ENCODE peak calls at places on chromosomes 6 and 20, in eight cellular contexts. One of them, this sample, is unnamed.

GRCh38 chr6:91659881-91660280 is 1073.0 kb upstream of the MAP3K7 start:
- DNase-seq in LoVo: no peak
- DNase-seq in neural crest cell: no peak
- DNase-seq in RWPE1: no peak
- DNase-seq in GM04504: no peak
- DNase-seq in cerebellum: no peak
- DNase-seq in sigmoid colon: no peak
- DNase-seq in posterior vena cava: no peak
- DNase-seq in this sample: no peak

GRCh38 chr6:23775127-23775526 is 350.9 kb upstream of the NRSN1 start:
- DNase-seq in LoVo: no peak
- DNase-seq in neural crest cell: no peak
- DNase-seq in RWPE1: no peak
- DNase-seq in GM04504: no peak
- DNase-seq in cerebellum: no peak
- DNase-seq in sigmoid colon: no peak
- DNase-seq in posterior vena cava: no peak
- DNase-seq in this sample: no peak

GRCh38 chr6:147088861-147089260 is 115.4 kb upstream of the STXBP5 start:
- DNase-seq in LoVo: no peak
- DNase-seq in neural crest cell: no peak
- DNase-seq in RWPE1: no peak
- DNase-seq in GM04504: no peak
- DNase-seq in cerebellum: no peak
- DNase-seq in sigmoid colon: no peak
- DNase-seq in posterior vena cava: no peak
- DNase-seq in this sample: no peak

GRCh38 chr6:12017263-12017662 is 5.2 kb downstream of the HIVEP1 start:
- DNase-seq in LoVo: no peak
- DNase-seq in neural crest cell: no peak
- DNase-seq in RWPE1: no peak
- DNase-seq in GM04504: no peak
- DNase-seq in cerebellum: no peak
- DNase-seq in sigmoid colon: no peak
- DNase-seq in posterior vena cava: no peak
- DNase-seq in this sample: no peak

GRCh38 chr6:158660331-158660730 is 10.5 kb downstream of the SYTL3 start:
- DNase-seq in LoVo: peak; percentile 52
- DNase-seq in neural crest cell: no peak
- DNase-seq in RWPE1: peak; percentile 55
- DNase-seq in GM04504: no peak
- DNase-seq in cerebellum: no peak
- DNase-seq in sigmoid colon: peak; percentile 8
- DNase-seq in posterior vena cava: no peak
- DNase-seq in this sample: no peak

GRCh38 chr6:148329568-148330299 is 12.9 kb upstream of the SASH1 start:
- DNase-seq in LoVo: no peak
- DNase-seq in neural crest cell: no peak
- DNase-seq in RWPE1: peak; percentile 48
- DNase-seq in GM04504: peak; percentile 91
- DNase-seq in cerebellum: no peak
- DNase-seq in sigmoid colon: no peak
- DNase-seq in posterior vena cava: no peak
- DNase-seq in this sample: no peak

GRCh38 chr6:74578339-74578738 is 627.5 kb downstream of the COL12A1 start:
- DNase-seq in LoVo: no peak
- DNase-seq in neural crest cell: no peak
- DNase-seq in RWPE1: no peak
- DNase-seq in GM04504: peak; percentile 79
- DNase-seq in cerebellum: no peak
- DNase-seq in sigmoid colon: no peak
- DNase-seq in posterior vena cava: no peak
- DNase-seq in this sample: peak; percentile 20

GRCh38 chr20:62232194-62232593 is 6.1 kb upstream of the OSBPL2 start:
- DNase-seq in LoVo: no peak
- DNase-seq in neural crest cell: no peak
- DNase-seq in RWPE1: no peak
- DNase-seq in GM04504: no peak
- DNase-seq in cerebellum: no peak
- DNase-seq in sigmoid colon: no peak
- DNase-seq in posterior vena cava: no peak
- DNase-seq in this sample: no peak

GRCh38 chr6:111918825-111919224 is 45.6 kb upstream of the FYN start:
- DNase-seq in LoVo: no peak
- DNase-seq in neural crest cell: no peak
- DNase-seq in RWPE1: no peak
- DNase-seq in GM04504: peak; percentile 71
- DNase-seq in cerebellum: no peak
- DNase-seq in sigmoid colon: no peak
- DNase-seq in posterior vena cava: peak; percentile 84
- DNase-seq in this sample: no peak

GRCh38 chr20:31803552-31804291 is 15.4 kb upstream of the MYLK2 start:
- DNase-seq in LoVo: no peak
- DNase-seq in neural crest cell: no peak
- DNase-seq in RWPE1: no peak
- DNase-seq in GM04504: no peak
- DNase-seq in cerebellum: no peak
- DNase-seq in sigmoid colon: no peak
- DNase-seq in posterior vena cava: no peak
- DNase-seq in this sample: no peak

GRCh38 chr6:142621822-142622221 is 320.0 kb downstream of the ADGRG6 start:
- DNase-seq in LoVo: no peak
- DNase-seq in neural crest cell: no peak
- DNase-seq in RWPE1: no peak
- DNase-seq in GM04504: no peak
- DNase-seq in cerebellum: no peak
- DNase-seq in sigmoid colon: no peak
- DNase-seq in posterior vena cava: no peak
- DNase-seq in this sample: no peak

GRCh38 chr20:7841967-7842301 is 98.3 kb downstream of the HAO1 start:
- DNase-seq in LoVo: no peak
- DNase-seq in neural crest cell: no peak
- DNase-seq in RWPE1: peak; percentile 84
- DNase-seq in GM04504: peak; percentile 48
- DNase-seq in cerebellum: no peak
- DNase-seq in sigmoid colon: peak; percentile 68
- DNase-seq in posterior vena cava: peak; percentile 83
- DNase-seq in this sample: no peak

GRCh38 chr6:20564269-20564668 is 30.0 kb downstream of the CDKAL1 start:
- DNase-seq in LoVo: peak; percentile 37
- DNase-seq in neural crest cell: no peak
- DNase-seq in RWPE1: peak; percentile 10
- DNase-seq in GM04504: no peak
- DNase-seq in cerebellum: peak; percentile 39
- DNase-seq in sigmoid colon: no peak
- DNase-seq in posterior vena cava: no peak
- DNase-seq in this sample: no peak

GRCh38 chr20:16063876-16064275 is 509.4 kb downstream of the KIF16B start:
- DNase-seq in LoVo: no peak
- DNase-seq in neural crest cell: no peak
- DNase-seq in RWPE1: no peak
- DNase-seq in GM04504: no peak
- DNase-seq in cerebellum: no peak
- DNase-seq in sigmoid colon: no peak
- DNase-seq in posterior vena cava: no peak
- DNase-seq in this sample: no peak

GRCh38 chr6:137036566-137037300 is 8.0 kb downstream of the IL20RA start:
- DNase-seq in LoVo: peak; percentile 63
- DNase-seq in neural crest cell: no peak
- DNase-seq in RWPE1: no peak
- DNase-seq in GM04504: no peak
- DNase-seq in cerebellum: no peak
- DNase-seq in sigmoid colon: no peak
- DNase-seq in posterior vena cava: no peak
- DNase-seq in this sample: no peak

GRCh38 chr6:56891754-56892153 is 63.2 kb upstream of the BEND6 start:
- DNase-seq in LoVo: no peak
- DNase-seq in neural crest cell: no peak
- DNase-seq in RWPE1: no peak
- DNase-seq in GM04504: no peak
- DNase-seq in cerebellum: peak; percentile 34
- DNase-seq in sigmoid colon: no peak
- DNase-seq in posterior vena cava: no peak
- DNase-seq in this sample: no peak

This sample was measured in NCI-H460.